ENCODE peak calls at places on chromosomes 6 and 20, in seven cellular contexts. One of them, this sample, is unnamed.

GRCh38 chr6:125363360-125364121 is 61.8 kb upstream of the HDDC2 start:
- DNase-seq in ascending aorta: peak
- DNase-seq in heart left ventricle: peak
- DNase-seq in astrocyte of the spinal cord: peak
- DNase-seq in HL-60: no peak
- DNase-seq in BE2C: peak
- DNase-seq in dorsolateral prefrontal cortex: no peak
- DNase-seq in this sample: no peak

GRCh38 chr6:104505838-104506237 is 353.9 kb downstream of the HACE1 start:
- DNase-seq in ascending aorta: no peak
- DNase-seq in heart left ventricle: no peak
- DNase-seq in astrocyte of the spinal cord: no peak
- DNase-seq in HL-60: no peak
- DNase-seq in BE2C: peak
- DNase-seq in dorsolateral prefrontal cortex: no peak
- DNase-seq in this sample: no peak

GRCh38 chr6:71248306-71248705 is 40.3 kb upstream of the OGFRL1 start:
- DNase-seq in ascending aorta: no peak
- DNase-seq in heart left ventricle: no peak
- DNase-seq in astrocyte of the spinal cord: peak
- DNase-seq in HL-60: peak
- DNase-seq in BE2C: no peak
- DNase-seq in dorsolateral prefrontal cortex: no peak
- DNase-seq in this sample: peak

GRCh38 chr6:132491303-132491702 is 21.6 kb downstream of the STX7 start:
- DNase-seq in ascending aorta: no peak
- DNase-seq in heart left ventricle: peak
- DNase-seq in astrocyte of the spinal cord: peak
- DNase-seq in HL-60: no peak
- DNase-seq in BE2C: peak
- DNase-seq in dorsolateral prefrontal cortex: no peak
- DNase-seq in this sample: peak

GRCh38 chr6:44264154-44265002 is 973 bp downstream of the NFKBIE start:
- DNase-seq in ascending aorta: no peak
- DNase-seq in heart left ventricle: peak
- DNase-seq in astrocyte of the spinal cord: no peak
- DNase-seq in HL-60: no peak
- DNase-seq in BE2C: no peak
- DNase-seq in dorsolateral prefrontal cortex: no peak
- DNase-seq in this sample: peak

GRCh38 chr20:33280775-33281174 is 2.2 kb upstream of the BPIFB1 start:
- DNase-seq in ascending aorta: no peak
- DNase-seq in heart left ventricle: no peak
- DNase-seq in astrocyte of the spinal cord: no peak
- DNase-seq in HL-60: no peak
- DNase-seq in BE2C: no peak
- DNase-seq in dorsolateral prefrontal cortex: no peak
- DNase-seq in this sample: no peak

GRCh38 chr6:84204011-84204410 is 23.4 kb downstream of the CEP162 start:
- DNase-seq in ascending aorta: no peak
- DNase-seq in heart left ventricle: no peak
- DNase-seq in astrocyte of the spinal cord: no peak
- DNase-seq in HL-60: no peak
- DNase-seq in BE2C: no peak
- DNase-seq in dorsolateral prefrontal cortex: no peak
- DNase-seq in this sample: no peak

GRCh38 chr6:156280131-156280530 is 497.0 kb upstream of the ARID1B start:
- DNase-seq in ascending aorta: no peak
- DNase-seq in heart left ventricle: no peak
- DNase-seq in astrocyte of the spinal cord: no peak
- DNase-seq in HL-60: no peak
- DNase-seq in BE2C: peak
- DNase-seq in dorsolateral prefrontal cortex: no peak
- DNase-seq in this sample: no peak

GRCh38 chr6:91781946-91782345 is 1195.1 kb upstream of the MAP3K7 start:
- DNase-seq in ascending aorta: no peak
- DNase-seq in heart left ventricle: peak
- DNase-seq in astrocyte of the spinal cord: no peak
- DNase-seq in HL-60: no peak
- DNase-seq in BE2C: peak
- DNase-seq in dorsolateral prefrontal cortex: peak
- DNase-seq in this sample: no peak

GRCh38 chr20:50299325-50299629 is 108.6 kb downstream of the CEBPB start:
- DNase-seq in ascending aorta: no peak
- DNase-seq in heart left ventricle: no peak
- DNase-seq in astrocyte of the spinal cord: no peak
- DNase-seq in HL-60: no peak
- DNase-seq in BE2C: no peak
- DNase-seq in dorsolateral prefrontal cortex: no peak
- DNase-seq in this sample: no peak

GRCh38 chr6:100269189-100269588 is 195.5 kb downstream of the SIM1 start:
- DNase-seq in ascending aorta: no peak
- DNase-seq in heart left ventricle: no peak
- DNase-seq in astrocyte of the spinal cord: peak
- DNase-seq in HL-60: no peak
- DNase-seq in BE2C: no peak
- DNase-seq in dorsolateral prefrontal cortex: no peak
- DNase-seq in this sample: no peak

GRCh38 chr20:12173333-12173732 is 255.6 kb downstream of the BTBD3 start:
- DNase-seq in ascending aorta: no peak
- DNase-seq in heart left ventricle: no peak
- DNase-seq in astrocyte of the spinal cord: no peak
- DNase-seq in HL-60: no peak
- DNase-seq in BE2C: no peak
- DNase-seq in dorsolateral prefrontal cortex: no peak
- DNase-seq in this sample: no peak

GRCh38 chr20:8811801-8812594 is 256.9 kb upstream of the PLCB4 start:
- DNase-seq in ascending aorta: no peak
- DNase-seq in heart left ventricle: no peak
- DNase-seq in astrocyte of the spinal cord: no peak
- DNase-seq in HL-60: no peak
- DNase-seq in BE2C: no peak
- DNase-seq in dorsolateral prefrontal cortex: no peak
- DNase-seq in this sample: no peak

GRCh38 chr6:31079656-31080261 is 32.6 kb downstream of the C6orf15 start:
- DNase-seq in ascending aorta: no peak
- DNase-seq in heart left ventricle: peak
- DNase-seq in astrocyte of the spinal cord: peak
- DNase-seq in HL-60: peak
- DNase-seq in BE2C: peak
- DNase-seq in dorsolateral prefrontal cortex: peak
- DNase-seq in this sample: peak

GRCh38 chr6:53792016-53792415 is 2.8 kb upstream of the LRRC1 start:
- DNase-seq in ascending aorta: no peak
- DNase-seq in heart left ventricle: no peak
- DNase-seq in astrocyte of the spinal cord: no peak
- DNase-seq in HL-60: no peak
- DNase-seq in BE2C: no peak
- DNase-seq in dorsolateral prefrontal cortex: no peak
- DNase-seq in this sample: no peak

GRCh38 chr20:23257848-23258746 is 92.5 kb upstream of the NXT1 start:
- DNase-seq in ascending aorta: no peak
- DNase-seq in heart left ventricle: peak
- DNase-seq in astrocyte of the spinal cord: peak
- DNase-seq in HL-60: no peak
- DNase-seq in BE2C: no peak
- DNase-seq in dorsolateral prefrontal cortex: no peak
- DNase-seq in this sample: peak

GRCh38 chr6:33820784-33821183 is 17.0 kb upstream of the MLN start:
- DNase-seq in ascending aorta: no peak
- DNase-seq in heart left ventricle: no peak
- DNase-seq in astrocyte of the spinal cord: no peak
- DNase-seq in HL-60: no peak
- DNase-seq in BE2C: no peak
- DNase-seq in dorsolateral prefrontal cortex: no peak
- DNase-seq in this sample: no peak

GRCh38 chr6:29946787-29947186 is 4.5 kb downstream of the HLA-A start:
- DNase-seq in ascending aorta: no peak
- DNase-seq in heart left ventricle: no peak
- DNase-seq in astrocyte of the spinal cord: no peak
- DNase-seq in HL-60: no peak
- DNase-seq in BE2C: no peak
- DNase-seq in dorsolateral prefrontal cortex: no peak
- DNase-seq in this sample: no peak

GRCh38 chr6:22512716-22513452 is 56.5 kb upstream of the HDGFL1 start:
- DNase-seq in ascending aorta: no peak
- DNase-seq in heart left ventricle: no peak
- DNase-seq in astrocyte of the spinal cord: peak
- DNase-seq in HL-60: no peak
- DNase-seq in BE2C: no peak
- DNase-seq in dorsolateral prefrontal cortex: no peak
- DNase-seq in this sample: no peak

GRCh38 chr6:3285049-3285639 is 26.4 kb downstream of the PSMG4 start:
- DNase-seq in ascending aorta: no peak
- DNase-seq in heart left ventricle: no peak
- DNase-seq in astrocyte of the spinal cord: no peak
- DNase-seq in HL-60: no peak
- DNase-seq in BE2C: no peak
- DNase-seq in dorsolateral prefrontal cortex: no peak
- DNase-seq in this sample: no peak

GRCh38 chr6:4319992-4320683 is 184.8 kb upstream of the ECI2 start:
- DNase-seq in ascending aorta: no peak
- DNase-seq in heart left ventricle: peak
- DNase-seq in astrocyte of the spinal cord: peak
- DNase-seq in HL-60: no peak
- DNase-seq in BE2C: no peak
- DNase-seq in dorsolateral prefrontal cortex: no peak
- DNase-seq in this sample: no peak

GRCh38 chr6:4320860-4321259 is 185.5 kb upstream of the ECI2 start:
- DNase-seq in ascending aorta: no peak
- DNase-seq in heart left ventricle: no peak
- DNase-seq in astrocyte of the spinal cord: peak
- DNase-seq in HL-60: no peak
- DNase-seq in BE2C: no peak
- DNase-seq in dorsolateral prefrontal cortex: no peak
- DNase-seq in this sample: no peak

GRCh38 chr6:4314201-4314707 is 178.9 kb upstream of the ECI2 start:
- DNase-seq in ascending aorta: no peak
- DNase-seq in heart left ventricle: no peak
- DNase-seq in astrocyte of the spinal cord: no peak
- DNase-seq in HL-60: no peak
- DNase-seq in BE2C: no peak
- DNase-seq in dorsolateral prefrontal cortex: no peak
- DNase-seq in this sample: no peak

GRCh38 chr6:4313044-4313686 is 177.8 kb upstream of the ECI2 start:
- DNase-seq in ascending aorta: no peak
- DNase-seq in heart left ventricle: peak
- DNase-seq in astrocyte of the spinal cord: peak
- DNase-seq in HL-60: no peak
- DNase-seq in BE2C: no peak
- DNase-seq in dorsolateral prefrontal cortex: no peak
- DNase-seq in this sample: no peak

GRCh38 chr6:4316867-4317400 is 181.6 kb upstream of the ECI2 start:
- DNase-seq in ascending aorta: peak
- DNase-seq in heart left ventricle: peak
- DNase-seq in astrocyte of the spinal cord: peak
- DNase-seq in HL-60: no peak
- DNase-seq in BE2C: no peak
- DNase-seq in dorsolateral prefrontal cortex: no peak
- DNase-seq in this sample: peak
- TF ChIP-seq CTCF in ascending aorta: no peak
- TF ChIP-seq CTCF in heart left ventricle: no peak
- TF ChIP-seq CTCF in astrocyte of the spinal cord: no peak
- TF ChIP-seq CTCF in HL-60: no peak
- TF ChIP-seq CTCF in BE2C: no peak
- TF ChIP-seq CTCF in dorsolateral prefrontal cortex: no peak
- TF ChIP-seq CTCF in this sample: no peak

DNA sequence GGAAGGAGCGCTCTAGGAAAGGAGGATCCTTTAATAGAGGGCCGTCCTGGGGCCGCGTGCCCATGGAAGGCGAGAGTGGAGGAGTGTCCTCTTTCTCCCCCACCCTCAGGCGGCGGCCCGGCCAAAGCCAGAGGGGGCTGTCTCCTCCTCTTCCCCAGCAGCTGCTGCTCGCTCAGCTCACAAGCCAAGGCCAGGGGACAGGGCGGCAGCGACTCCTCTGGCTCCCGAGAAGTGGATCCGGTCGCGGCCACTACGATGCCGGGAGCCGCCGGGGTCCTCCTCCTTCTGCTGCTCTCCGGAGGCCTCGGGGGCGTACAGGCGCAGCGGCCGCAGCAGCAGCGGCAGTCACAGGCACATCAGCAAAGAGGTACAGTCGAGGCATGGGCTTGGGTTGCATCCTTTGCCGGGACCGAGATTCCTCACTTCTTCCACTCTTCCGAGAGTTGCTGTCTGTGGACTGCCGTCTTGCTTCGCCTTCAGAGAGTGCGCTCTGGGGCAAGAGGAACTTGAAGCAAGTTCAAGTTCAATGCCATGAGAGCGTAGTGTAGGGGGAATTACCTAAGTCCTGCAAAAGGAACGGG is at the start of gene LAMA2:
- DNase-seq in ascending aorta: no peak
- DNase-seq in heart left ventricle: peak
- DNase-seq in astrocyte of the spinal cord: peak
- DNase-seq in HL-60: no peak
- DNase-seq in BE2C: peak
- DNase-seq in dorsolateral prefrontal cortex: peak
- DNase-seq in this sample: no peak
- TF ChIP-seq CTCF in ascending aorta: no peak
- TF ChIP-seq CTCF in heart left ventricle: peak
- TF ChIP-seq CTCF in astrocyte of the spinal cord: peak
- TF ChIP-seq CTCF in HL-60: no peak
- TF ChIP-seq CTCF in BE2C: no peak
- TF ChIP-seq CTCF in dorsolateral prefrontal cortex: peak
- TF ChIP-seq CTCF in this sample: no peak

GRCh38 chr20:31569163-31570020 is 35.7 kb upstream of the ID1 start:
- DNase-seq in ascending aorta: no peak
- DNase-seq in heart left ventricle: peak
- DNase-seq in astrocyte of the spinal cord: peak
- DNase-seq in HL-60: no peak
- DNase-seq in BE2C: peak
- DNase-seq in dorsolateral prefrontal cortex: peak
- DNase-seq in this sample: no peak
- TF ChIP-seq CTCF in ascending aorta: peak
- TF ChIP-seq CTCF in heart left ventricle: peak
- TF ChIP-seq CTCF in astrocyte of the spinal cord: peak
- TF ChIP-seq CTCF in HL-60: peak
- TF ChIP-seq CTCF in BE2C: peak
- TF ChIP-seq CTCF in dorsolateral prefrontal cortex: peak
- TF ChIP-seq CTCF in this sample: peak

DNA sequence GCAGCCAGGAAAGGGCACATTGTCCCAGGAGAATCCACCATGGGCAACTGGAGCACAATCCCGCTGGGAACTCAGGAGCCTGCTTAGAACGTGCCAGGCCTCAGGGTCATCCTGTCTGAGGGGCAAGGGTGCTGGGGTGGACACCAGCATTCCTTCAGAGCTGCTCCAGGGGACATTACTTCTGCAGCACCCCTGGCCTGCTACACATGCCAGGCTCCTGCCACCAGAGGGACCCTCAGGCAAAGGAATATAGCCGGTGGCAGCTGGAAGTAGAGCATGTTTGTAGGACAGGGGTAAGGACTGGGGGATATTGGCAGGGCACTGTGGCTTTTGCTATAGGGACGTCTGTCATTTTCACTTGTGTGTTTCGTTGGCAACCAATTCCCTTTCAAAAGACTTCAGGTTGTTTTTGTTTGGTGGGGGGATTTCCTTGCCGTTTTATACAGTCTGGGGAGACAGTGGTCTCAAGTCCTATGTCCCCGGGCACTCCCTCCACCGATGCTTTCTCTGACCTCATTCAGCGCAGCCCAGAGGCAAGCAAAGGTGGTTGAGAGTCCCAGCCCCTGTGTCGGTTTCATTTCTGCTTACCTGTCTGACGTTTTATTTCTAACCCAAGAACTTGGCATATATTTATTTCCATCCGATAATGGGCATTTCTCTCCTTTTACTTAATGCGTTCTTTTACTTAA is 130.8 kb downstream of the JPH2 start:
- DNase-seq in ascending aorta: no peak
- DNase-seq in heart left ventricle: no peak
- DNase-seq in astrocyte of the spinal cord: no peak
- DNase-seq in HL-60: no peak
- DNase-seq in BE2C: peak
- DNase-seq in dorsolateral prefrontal cortex: no peak
- DNase-seq in this sample: peak
- TF ChIP-seq CTCF in ascending aorta: no peak
- TF ChIP-seq CTCF in heart left ventricle: peak
- TF ChIP-seq CTCF in astrocyte of the spinal cord: peak
- TF ChIP-seq CTCF in HL-60: peak
- TF ChIP-seq CTCF in BE2C: peak
- TF ChIP-seq CTCF in dorsolateral prefrontal cortex: peak
- TF ChIP-seq CTCF in this sample: peak

This sample was measured in CD14-positive monocyte.